ENCODE peak calls at places on chromosomes 2 and 18, in seven cellular contexts. One of them, this sample, is unnamed.

GRCh38 chr2:54402350-54402749 is 53.8 kb upstream of the SPTBN1 start:
- DNase-seq in SJSA1: no peak
- DNase-seq in CD8-positive, alpha-beta memory T cell: no peak
- DNase-seq in endothelial cell of umbilical vein: peak; percentile 61
- DNase-seq in upper lobe of right lung: no peak
- DNase-seq in right atrium auricular region: peak; percentile 77
- DNase-seq in body of pancreas: peak; percentile 20
- DNase-seq in this sample: no peak

GRCh38 chr18:32048507-32049091 is 30.0 kb downstream of the RNF125 start:
- DNase-seq in SJSA1: no peak
- DNase-seq in CD8-positive, alpha-beta memory T cell: no peak
- DNase-seq in endothelial cell of umbilical vein: no peak
- DNase-seq in upper lobe of right lung: no peak
- DNase-seq in right atrium auricular region: peak; percentile 70
- DNase-seq in body of pancreas: no peak
- DNase-seq in this sample: no peak

GRCh38 chr2:196266855-196267254 is 95.5 kb upstream of the STK17B start:
- DNase-seq in SJSA1: no peak
- DNase-seq in CD8-positive, alpha-beta memory T cell: no peak
- DNase-seq in endothelial cell of umbilical vein: peak; percentile 84
- DNase-seq in upper lobe of right lung: no peak
- DNase-seq in right atrium auricular region: no peak
- DNase-seq in body of pancreas: no peak
- DNase-seq in this sample: no peak

GRCh38 chr18:68263481-68263880 is 451.4 kb downstream of the TMX3 start:
- DNase-seq in SJSA1: no peak
- DNase-seq in CD8-positive, alpha-beta memory T cell: no peak
- DNase-seq in endothelial cell of umbilical vein: no peak
- DNase-seq in upper lobe of right lung: no peak
- DNase-seq in right atrium auricular region: no peak
- DNase-seq in body of pancreas: no peak
- DNase-seq in this sample: no peak

GRCh38 chr2:88170472-88170892 is 336 bp downstream of the THNSL2 start:
- DNase-seq in SJSA1: peak; percentile 56
- DNase-seq in CD8-positive, alpha-beta memory T cell: no peak
- DNase-seq in endothelial cell of umbilical vein: no peak
- DNase-seq in upper lobe of right lung: no peak
- DNase-seq in right atrium auricular region: no peak
- DNase-seq in body of pancreas: no peak
- DNase-seq in this sample: no peak

GRCh38 chr2:185208261-185208660 is 530.3 kb upstream of the FSIP2 start:
- DNase-seq in SJSA1: no peak
- DNase-seq in CD8-positive, alpha-beta memory T cell: no peak
- DNase-seq in endothelial cell of umbilical vein: no peak
- DNase-seq in upper lobe of right lung: no peak
- DNase-seq in right atrium auricular region: no peak
- DNase-seq in body of pancreas: peak; percentile 59
- DNase-seq in this sample: no peak

GRCh38 chr2:134660619-134661403 is 58.0 kb downstream of the TMEM163 start:
- DNase-seq in SJSA1: no peak
- DNase-seq in CD8-positive, alpha-beta memory T cell: no peak
- DNase-seq in endothelial cell of umbilical vein: no peak
- DNase-seq in upper lobe of right lung: no peak
- DNase-seq in right atrium auricular region: no peak
- DNase-seq in body of pancreas: no peak
- DNase-seq in this sample: no peak

GRCh38 chr2:26933638-26934334 is 36.7 kb upstream of the MAPRE3 start:
- DNase-seq in SJSA1: no peak
- DNase-seq in CD8-positive, alpha-beta memory T cell: no peak
- DNase-seq in endothelial cell of umbilical vein: no peak
- DNase-seq in upper lobe of right lung: no peak
- DNase-seq in right atrium auricular region: no peak
- DNase-seq in body of pancreas: no peak
- DNase-seq in this sample: no peak

GRCh38 chr2:43469094-43469493 is 126.7 kb downstream of the THADA start:
- DNase-seq in SJSA1: no peak
- DNase-seq in CD8-positive, alpha-beta memory T cell: no peak
- DNase-seq in endothelial cell of umbilical vein: peak; percentile 70
- DNase-seq in upper lobe of right lung: no peak
- DNase-seq in right atrium auricular region: no peak
- DNase-seq in body of pancreas: no peak
- DNase-seq in this sample: no peak

GRCh38 chr2:929011-929735 is 21.5 kb upstream of the SNTG2 start:
- DNase-seq in SJSA1: no peak
- DNase-seq in CD8-positive, alpha-beta memory T cell: no peak
- DNase-seq in endothelial cell of umbilical vein: no peak
- DNase-seq in upper lobe of right lung: peak; percentile 46
- DNase-seq in right atrium auricular region: no peak
- DNase-seq in body of pancreas: no peak
- DNase-seq in this sample: no peak

GRCh38 chr2:24617431-24617830 is 126.4 kb downstream of the NCOA1 start:
- DNase-seq in SJSA1: no peak
- DNase-seq in CD8-positive, alpha-beta memory T cell: no peak
- DNase-seq in endothelial cell of umbilical vein: no peak
- DNase-seq in upper lobe of right lung: no peak
- DNase-seq in right atrium auricular region: no peak
- DNase-seq in body of pancreas: no peak
- DNase-seq in this sample: no peak

GRCh38 chr2:31831585-31831984 is 179.2 kb downstream of the MEMO1 start:
- DNase-seq in SJSA1: no peak
- DNase-seq in CD8-positive, alpha-beta memory T cell: no peak
- DNase-seq in endothelial cell of umbilical vein: no peak
- DNase-seq in upper lobe of right lung: no peak
- DNase-seq in right atrium auricular region: no peak
- DNase-seq in body of pancreas: no peak
- DNase-seq in this sample: no peak

GRCh38 chr18:44841769-44842587 is 161.3 kb downstream of the SETBP1 start:
- DNase-seq in SJSA1: no peak
- DNase-seq in CD8-positive, alpha-beta memory T cell: no peak
- DNase-seq in endothelial cell of umbilical vein: no peak
- DNase-seq in upper lobe of right lung: no peak
- DNase-seq in right atrium auricular region: no peak
- DNase-seq in body of pancreas: no peak
- DNase-seq in this sample: no peak
- H3K27ac ChIP-seq in SJSA1: no peak overlapping the region
- H3K27ac ChIP-seq in CD8-positive, alpha-beta memory T cell: no peak overlapping the region
- H3K27ac ChIP-seq in endothelial cell of umbilical vein: no peak overlapping the region
- H3K27ac ChIP-seq in upper lobe of right lung: no peak overlapping the region
- H3K27ac ChIP-seq in right atrium auricular region: no peak overlapping the region
- H3K27ac ChIP-seq in body of pancreas: no peak overlapping the region
- H3K27ac ChIP-seq in this sample: no peak overlapping the region

DNA sequence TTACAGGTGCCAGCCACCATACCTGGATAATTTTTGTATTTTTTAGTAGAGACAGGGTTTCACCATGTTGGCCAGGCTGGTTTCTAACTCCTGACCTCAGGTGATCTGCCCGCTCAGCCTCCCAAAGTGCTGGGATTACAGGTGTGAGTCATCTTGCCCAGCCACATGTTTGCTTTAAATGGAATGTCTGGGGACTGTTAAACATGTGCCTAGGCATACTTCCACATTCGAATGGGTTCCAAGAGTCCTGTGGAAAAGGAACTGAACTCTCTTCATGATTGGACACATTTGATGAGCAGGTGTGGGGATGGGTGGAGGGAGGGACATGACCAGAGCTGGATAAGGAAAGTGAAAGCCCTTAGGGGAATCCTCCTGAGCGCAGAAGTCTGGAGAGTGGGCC is 58.4 kb upstream of the GREB1L start:
- DNase-seq in SJSA1: no peak
- DNase-seq in CD8-positive, alpha-beta memory T cell: no peak
- DNase-seq in endothelial cell of umbilical vein: no peak
- DNase-seq in upper lobe of right lung: no peak
- DNase-seq in right atrium auricular region: no peak
- DNase-seq in body of pancreas: no peak
- DNase-seq in this sample: no peak
- H3K4me3 ChIP-seq in SJSA1: no peak overlapping the region
- H3K4me3 ChIP-seq in CD8-positive, alpha-beta memory T cell: no peak overlapping the region
- H3K4me3 ChIP-seq in endothelial cell of umbilical vein: no peak overlapping the region
- H3K4me3 ChIP-seq in upper lobe of right lung: no peak overlapping the region
- H3K4me3 ChIP-seq in right atrium auricular region: no peak overlapping the region
- H3K4me3 ChIP-seq in body of pancreas: no peak overlapping the region
- H3K4me3 ChIP-seq in this sample: no peak overlapping the region

GRCh38 chr2:235026137-235026536 is 74.3 kb downstream of the SH3BP4 start:
- DNase-seq in SJSA1: peak; percentile 90
- DNase-seq in CD8-positive, alpha-beta memory T cell: no peak
- DNase-seq in endothelial cell of umbilical vein: peak; percentile 86
- DNase-seq in upper lobe of right lung: peak; percentile 16
- DNase-seq in right atrium auricular region: no peak
- DNase-seq in body of pancreas: peak; percentile 72
- DNase-seq in this sample: no peak

GRCh38 chr2:235026649-235027557 is 75.1 kb downstream of the SH3BP4 start:
- DNase-seq in SJSA1: peak; percentile 78
- DNase-seq in CD8-positive, alpha-beta memory T cell: no peak
- DNase-seq in endothelial cell of umbilical vein: peak; percentile 21
- DNase-seq in upper lobe of right lung: peak; percentile 84
- DNase-seq in right atrium auricular region: no peak
- DNase-seq in body of pancreas: peak; percentile 96
- DNase-seq in this sample: no peak

GRCh38 chr2:235024191-235024611 is 72.4 kb downstream of the SH3BP4 start:
- DNase-seq in SJSA1: peak; percentile 99
- DNase-seq in CD8-positive, alpha-beta memory T cell: no peak
- DNase-seq in endothelial cell of umbilical vein: no peak
- DNase-seq in upper lobe of right lung: peak; percentile 12
- DNase-seq in right atrium auricular region: no peak
- DNase-seq in body of pancreas: no peak
- DNase-seq in this sample: no peak

GRCh38 chr2:235027558-235028214 is 75.9 kb downstream of the SH3BP4 start:
- DNase-seq in SJSA1: peak; percentile 88
- DNase-seq in CD8-positive, alpha-beta memory T cell: no peak
- DNase-seq in endothelial cell of umbilical vein: peak; percentile 50
- DNase-seq in upper lobe of right lung: peak; percentile 29
- DNase-seq in right atrium auricular region: no peak
- DNase-seq in body of pancreas: no peak
- DNase-seq in this sample: no peak

GRCh38 chr2:235024951-235025773 is 73.3 kb downstream of the SH3BP4 start:
- DNase-seq in SJSA1: no peak
- DNase-seq in CD8-positive, alpha-beta memory T cell: no peak
- DNase-seq in endothelial cell of umbilical vein: peak; percentile 54
- DNase-seq in upper lobe of right lung: peak; percentile 39
- DNase-seq in right atrium auricular region: no peak
- DNase-seq in body of pancreas: no peak
- DNase-seq in this sample: no peak
- H3K4me1 ChIP-seq in SJSA1: peaks cover 87% of the 10 kb centered on the region
- H3K4me1 ChIP-seq in CD8-positive, alpha-beta memory T cell: no peaks in the 10 kb centered on the region
- H3K4me1 ChIP-seq in endothelial cell of umbilical vein: peaks cover 73% of the 10 kb centered on the region
- H3K4me1 ChIP-seq in upper lobe of right lung: peaks cover 6% of the 10 kb centered on the region
- H3K4me1 ChIP-seq in right atrium auricular region: peaks cover 58% of the 10 kb centered on the region
- H3K4me1 ChIP-seq in body of pancreas: peaks cover 60% of the 10 kb centered on the region
- H3K4me1 ChIP-seq in this sample: no peaks in the 10 kb centered on the region

GRCh38 chr18:35284846-35285245 is 5.2 kb downstream of the ZSCAN30 start:
- DNase-seq in SJSA1: no peak
- DNase-seq in CD8-positive, alpha-beta memory T cell: no peak
- DNase-seq in endothelial cell of umbilical vein: no peak
- DNase-seq in upper lobe of right lung: no peak
- DNase-seq in right atrium auricular region: no peak
- DNase-seq in body of pancreas: no peak
- DNase-seq in this sample: no peak

GRCh38 chr18:35283923-35284794 is 5.9 kb downstream of the ZSCAN30 start:
- DNase-seq in SJSA1: no peak
- DNase-seq in CD8-positive, alpha-beta memory T cell: no peak
- DNase-seq in endothelial cell of umbilical vein: no peak
- DNase-seq in upper lobe of right lung: no peak
- DNase-seq in right atrium auricular region: no peak
- DNase-seq in body of pancreas: no peak
- DNase-seq in this sample: no peak

GRCh38 chr18:35278969-35279368 is 11.1 kb downstream of the ZSCAN30 start:
- DNase-seq in SJSA1: no peak
- DNase-seq in CD8-positive, alpha-beta memory T cell: no peak
- DNase-seq in endothelial cell of umbilical vein: no peak
- DNase-seq in upper lobe of right lung: no peak
- DNase-seq in right atrium auricular region: no peak
- DNase-seq in body of pancreas: no peak
- DNase-seq in this sample: no peak

GRCh38 chr18:35278085-35278484 is 11.9 kb downstream of the ZSCAN30 start:
- DNase-seq in SJSA1: no peak
- DNase-seq in CD8-positive, alpha-beta memory T cell: no peak
- DNase-seq in endothelial cell of umbilical vein: no peak
- DNase-seq in upper lobe of right lung: no peak
- DNase-seq in right atrium auricular region: no peak
- DNase-seq in body of pancreas: no peak
- DNase-seq in this sample: no peak

GRCh38 chr18:35282353-35282752 is 7.7 kb downstream of the ZSCAN30 start:
- DNase-seq in SJSA1: peak; percentile 68
- DNase-seq in CD8-positive, alpha-beta memory T cell: no peak
- DNase-seq in endothelial cell of umbilical vein: peak; percentile 84
- DNase-seq in upper lobe of right lung: no peak
- DNase-seq in right atrium auricular region: no peak
- DNase-seq in body of pancreas: no peak
- DNase-seq in this sample: no peak
- H3K27ac ChIP-seq in SJSA1: peak overlapping the region; percentile 61
- H3K27ac ChIP-seq in CD8-positive, alpha-beta memory T cell: no peak overlapping the region
- H3K27ac ChIP-seq in endothelial cell of umbilical vein: peak overlapping the region; percentile 75
- H3K27ac ChIP-seq in upper lobe of right lung: no peak overlapping the region
- H3K27ac ChIP-seq in right atrium auricular region: no peak overlapping the region
- H3K27ac ChIP-seq in body of pancreas: no peak overlapping the region
- H3K27ac ChIP-seq in this sample: no peak overlapping the region

GRCh38 chr2:19358242-19359020 is at the start of gene OSR1:
- DNase-seq in SJSA1: peak; percentile 77
- DNase-seq in CD8-positive, alpha-beta memory T cell: no peak
- DNase-seq in endothelial cell of umbilical vein: peak; percentile 13
- DNase-seq in upper lobe of right lung: no peak
- DNase-seq in right atrium auricular region: peak; percentile 75
- DNase-seq in body of pancreas: no peak
- DNase-seq in this sample: no peak
- H3K4me3 ChIP-seq in SJSA1: peak within 1 kb of the TSS; percentile 58
- H3K4me3 ChIP-seq in CD8-positive, alpha-beta memory T cell: no peak within 1 kb of the TSS
- H3K4me3 ChIP-seq in endothelial cell of umbilical vein: no peak within 1 kb of the TSS
- H3K4me3 ChIP-seq in upper lobe of right lung: peak within 1 kb of the TSS; percentile 56
- H3K4me3 ChIP-seq in right atrium auricular region: peak within 1 kb of the TSS; percentile 79
- H3K4me3 ChIP-seq in body of pancreas: peak within 1 kb of the TSS; percentile 34
- H3K4me3 ChIP-seq in this sample: peak within 1 kb of the TSS; percentile 7

This sample was measured in naive thymus-derived CD4-positive, alpha-beta T cell.